ENCODE peak calls at places on chromosomes 2 and 18, in four cellular contexts. X is stimulated activated CD8-positive, alpha-beta memory T cell treated with anti-CD3 and anti-CD28 coated beads, Interleukin-4, amount 100 ng/mL, for 24 hours; D is spleen; B is left ventricle myocardium inferior. I is an unnamed sample.
A peak's percentile ranks its signal among the peaks of the same experiment; 100 is the strongest.

GRCh38 chr2:12057436-12058166 is 311.2 kb downstream of the LPIN1 start:
- DNase-seq in B (peak; percentile 22), X (peak; percentile 45), D (peak; percentile 93), I (no peak)

GRCh38 chr2:151756820-151757219 is 22.5 kb upstream of the NEB start:
- DNase-seq in X (no peak), B (no peak), D (no peak), I (no peak)

GRCh38 chr2:233485726-233486125 is 80.9 kb downstream of the USP40 start:
- DNase-seq in B (no peak), D (no peak), X (no peak), I (no peak)

GRCh38 chr2:41913311-41913710 is 134.5 kb upstream of the PKDCC start:
- DNase-seq in D (no peak), B (no peak), X (no peak), I (peak; percentile 70)

GRCh38 chr2:138403431-138403927 is 98.1 kb upstream of the SPOPL start:
- DNase-seq in B (no peak), X (no peak), D (no peak), I (no peak)

GRCh38 chr18:21296045-21296444 is 54.0 kb downstream of the GREB1L start:
- DNase-seq in B (no peak), X (no peak), D (no peak), I (no peak)

GRCh38 chr18:9627642-9628041 is 13.3 kb upstream of the PPP4R1 start:
- DNase-seq in B (no peak), X (no peak), D (no peak), I (peak; percentile 61)

GRCh38 chr2:39636306-39636705 is 29.4 kb upstream of the TMEM178A start:
- DNase-seq in B (no peak), X (no peak), D (no peak), I (no peak)

GRCh38 chr2:127516031-127516430 is 10.3 kb downstream of the IWS1 start:
- DNase-seq in B (peak; percentile 84), X (no peak), D (no peak), I (peak; percentile 77)

GRCh38 chr2:178917555-178917954 is 110.3 kb upstream of the TTN start:
- DNase-seq in B (no peak), X (no peak), D (no peak), I (no peak)

GRCh38 chr2:88127888-88128653 is at the start of gene FABP1:
- DNase-seq in D (no peak), X (no peak), B (no peak), I (no peak)

GRCh38 chr2:98778153-98778552 is 47.2 kb upstream of the MGAT4A start:
- DNase-seq in D (no peak), B (no peak), X (no peak), I (no peak)

GRCh38 chr2:170502400-170503135 is 212.6 kb upstream of the SP5 start:
- DNase-seq in X (no peak), B (no peak), D (no peak), I (no peak)

GRCh38 chr2:6475155-6475940 is 390.4 kb downstream of the CMPK2 start:
- DNase-seq in B (no peak), D (no peak), X (no peak), I (no peak)

I was measured in fibroblast of villous mesenchyme.